ENCODE peak calls at places on chromosomes 16 and 17, in ten cellular contexts. A is activated B cell treated with CpG ODN at 0.5 μM for 24 hours, W is body of pancreas, X is HFFc6, D is breast epithelium, L is dorsolateral prefrontal cortex, K is left ventricle myocardium inferior, Z is IMR-90, C is progenitor cell of endocrine pancreas, T is GM12865. J is an unnamed sample.

GRCh38 chr17:46176975-46177374 is 16.3 kb downstream of the KANSL1 start:
- DNase-seq in D (no peak), L (no peak), K (no peak), T (no peak), X (no peak), Z (no peak), A (no peak), C (no peak), W (no peak), J (no peak)

GRCh38 chr16:71564377-71564967 is 12.4 kb downstream of the TAT start:
- DNase-seq in L (no peak), Z (no peak), T (peak), X (no peak), A (no peak), K (no peak), W (no peak), D (no peak), C (no peak), J (peak)

GRCh38 chr17:14352139-14352538 is 51.3 kb downstream of the HS3ST3B1 start:
- DNase-seq in A (no peak), K (no peak), C (no peak), X (no peak), D (no peak), Z (no peak), W (no peak), T (no peak), L (no peak), J (peak)

GRCh38 chr17:42553866-42554249 is 1.1 kb downstream of the HSD17B1 start:
- DNase-seq in T (no peak), D (no peak), L (no peak), C (no peak), K (no peak), W (no peak), Z (no peak), A (no peak), X (no peak), J (no peak)

GRCh38 chr17:48500435-48501426 is 30.1 kb downstream of the HOXB1 start:
- DNase-seq in A (no peak), D (no peak), Z (peak), K (no peak), W (no peak), T (peak), X (no peak), L (no peak), C (no peak), J (no peak)

GRCh38 chr17:21394265-21394664 is 18.1 kb downstream of the KCNJ12 start:
- DNase-seq in X (peak), W (no peak), A (no peak), L (no peak), T (no peak), K (no peak), C (no peak), Z (peak), D (no peak), J (no peak)

GRCh38 chr17:73824321-73824720 is 180.1 kb upstream of the SDK2 start:
- DNase-seq in D (no peak), T (no peak), C (no peak), L (no peak), Z (no peak), A (no peak), X (no peak), W (no peak), K (no peak), J (no peak)

GRCh38 chr17:21462259-21462658 is 86.1 kb downstream of the KCNJ12 start:
- DNase-seq in A (no peak), W (no peak), L (no peak), C (no peak), T (no peak), Z (no peak), X (no peak), D (no peak), K (no peak), J (no peak)

GRCh38 chr17:7445011-7445927 is at the start of gene CHRNB1:
- DNase-seq in A (peak), W (peak), L (no peak), C (peak), Z (peak), K (peak), X (no peak), D (no peak), T (peak), J (peak)

GRCh38 chr16:49489686-49490320 is 116.2 kb downstream of the C16orf78 start:
- DNase-seq in L (no peak), A (peak), Z (no peak), W (no peak), K (no peak), T (no peak), C (no peak), X (no peak), D (no peak), J (no peak)

GRCh38 chr17:76953926-76954325 is 85.7 kb downstream of the MGAT5B start:
- DNase-seq in W (no peak), X (no peak), C (no peak), Z (no peak), T (no peak), L (no peak), A (no peak), K (no peak), D (no peak), J (no peak)

GRCh38 chr17:5584383-5584951 is at the start of gene NLRP1:
- DNase-seq in L (no peak), T (peak), W (peak), A (peak), D (peak), Z (peak), C (no peak), X (peak), K (peak), J (peak)

GRCh38 chr16:14436410-14436955 is 193.6 kb downstream of the PARN start:
- DNase-seq in L (no peak), K (no peak), X (no peak), Z (no peak), C (no peak), T (no peak), A (no peak), W (no peak), D (no peak), J (no peak)

GRCh38 chr16:11909653-11910551 is 5.9 kb downstream of the GSPT1 start:
- DNase-seq in Z (peak), C (no peak), X (peak), A (no peak), T (no peak), W (no peak), D (no peak), L (no peak), K (no peak), J (no peak)

GRCh38 chr17:60154616-60155426 is 5.0 kb downstream of the CA4 start:
- DNase-seq in K (no peak), D (no peak), L (peak), T (no peak), A (no peak), W (no peak), C (no peak), X (peak), Z (peak), J (peak)

GRCh38 chr17:79811036-79811887 is 14.4 kb upstream of the CBX8 start:
- DNase-seq in T (peak), K (no peak), Z (no peak), C (peak), A (no peak), X (no peak), D (no peak), W (no peak), L (no peak), J (no peak)

GRCh38 chr16:60166111-60166510 is 1432.0 kb upstream of the GOT2 start:
- DNase-seq in C (no peak), A (no peak), Z (no peak), K (no peak), X (no peak), T (no peak), W (no peak), D (no peak), L (no peak), J (no peak)

GRCh38 chr17:20926532-20926931 is 116.3 kb downstream of the USP22 start:
- DNase-seq in D (no peak), K (no peak), W (no peak), A (no peak), X (peak), L (no peak), C (no peak), Z (peak), T (no peak), J (no peak)

GRCh38 chr17:73349138-73349537 is 37.3 kb upstream of the CDC42EP4 start:
- DNase-seq in A (no peak), K (no peak), C (no peak), Z (no peak), L (no peak), T (no peak), X (no peak), W (no peak), D (no peak), J (no peak)

DNA sequence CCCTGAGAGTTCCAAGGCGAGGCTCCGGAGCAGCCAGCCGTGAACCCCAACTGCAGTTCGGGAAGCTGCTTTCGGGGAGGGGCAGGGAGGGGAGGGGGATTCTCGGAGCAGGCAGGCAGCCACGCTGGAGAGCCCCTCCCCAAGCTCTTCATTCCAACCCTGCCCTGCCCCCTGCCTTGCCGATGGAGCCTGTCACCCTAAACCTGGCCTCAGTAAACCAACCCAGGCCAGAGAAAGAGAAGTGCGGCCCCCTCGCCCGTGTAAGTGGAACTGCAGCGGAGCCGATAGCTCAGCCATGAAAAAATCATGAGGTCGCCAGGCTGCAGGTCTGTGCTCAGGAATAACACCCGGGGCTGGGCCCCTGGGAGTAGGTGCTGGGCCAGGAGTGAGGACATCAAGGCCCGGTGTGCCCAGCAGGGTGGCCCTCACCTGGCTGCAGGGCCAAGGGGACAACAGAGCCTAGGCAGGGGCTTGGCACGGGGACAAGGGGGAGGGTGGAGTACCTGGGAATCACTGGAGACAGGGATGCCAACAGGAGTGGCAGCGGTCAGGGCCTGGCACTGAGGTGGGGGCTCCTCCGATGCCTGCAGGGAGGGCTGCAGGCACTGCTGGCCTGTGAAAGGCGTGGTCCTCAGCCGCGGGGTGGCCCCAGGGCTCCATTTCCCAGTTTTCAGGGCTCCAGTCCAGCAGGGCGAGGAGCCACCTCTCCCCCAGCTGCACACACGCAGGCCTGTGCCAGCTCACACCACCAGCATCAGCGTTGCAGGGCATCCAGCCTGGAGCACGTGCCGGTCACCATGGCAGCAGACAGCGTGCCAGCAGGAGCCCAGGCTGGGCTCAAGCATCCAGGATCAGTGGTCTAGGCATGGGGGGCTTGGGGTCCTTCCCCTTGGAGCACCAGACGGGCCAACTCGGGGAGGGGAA is 4.8 kb upstream of the FSCN2 start:
- DNase-seq in W (no peak), T (peak), Z (peak), L (no peak), K (no peak), A (no peak), C (peak), X (peak), D (no peak), J (peak)
- TF ChIP-seq CTCF in W (no peak), T (peak), Z (peak), L (no peak), K (no peak), A (no peak), C (peak), X (peak), D (no peak), J (peak)

GRCh38 chr16:31072540-31073072 is 1.4 kb downstream of the ZNF668 start:
- DNase-seq in C (no peak), K (no peak), L (peak), A (no peak), D (no peak), W (no peak), Z (peak), X (peak), T (peak), J (no peak)
- TF ChIP-seq CTCF in C (no peak), K (no peak), L (no peak), A (no peak), D (no peak), W (no peak), Z (no peak), X (peak), T (no peak), J (no peak)

GRCh38 chr16:68479271-68479670 is 31.0 kb upstream of the SMPD3 start:
- DNase-seq in A (no peak), T (no peak), D (no peak), Z (no peak), X (no peak), C (no peak), K (no peak), W (no peak), L (no peak), J (no peak)

GRCh38 chr16:68480084-68480995 is 32.0 kb upstream of the SMPD3 start:
- DNase-seq in L (no peak), Z (no peak), X (no peak), D (no peak), T (no peak), K (no peak), A (no peak), W (no peak), C (no peak), J (no peak)

GRCh38 chr16:68486671-68487495 is 38.6 kb upstream of the SMPD3 start:
- DNase-seq in W (no peak), X (no peak), A (no peak), T (no peak), D (no peak), K (no peak), L (no peak), C (no peak), Z (no peak), J (no peak)

GRCh38 chr16:68478526-68479249 is 30.4 kb upstream of the SMPD3 start:
- DNase-seq in Z (no peak), D (no peak), K (no peak), L (no peak), T (no peak), C (no peak), A (no peak), W (no peak), X (no peak), J (no peak)

GRCh38 chr16:68481636-68482035 is 33.3 kb upstream of the SMPD3 start:
- DNase-seq in L (no peak), W (no peak), X (no peak), A (no peak), D (no peak), Z (no peak), K (no peak), C (no peak), T (no peak), J (no peak)
- TF ChIP-seq CTCF in L (no peak), W (no peak), X (no peak), A (no peak), D (no peak), Z (no peak), K (no peak), C (no peak), T (no peak), J (no peak)

GRCh38 chr17:39566092-39566491 is 41.6 kb downstream of the NEUROD2 start:
- DNase-seq in C (no peak), K (no peak), W (no peak), A (no peak), T (no peak), L (no peak), X (no peak), D (no peak), Z (no peak), J (no peak)

GRCh38 chr17:39568710-39569109 is 39.0 kb downstream of the NEUROD2 start:
- DNase-seq in K (no peak), D (no peak), A (no peak), C (no peak), Z (no peak), T (no peak), W (no peak), X (no peak), L (no peak), J (no peak)

GRCh38 chr17:39563476-39563875 is 44.2 kb downstream of the NEUROD2 start:
- DNase-seq in A (no peak), K (no peak), C (no peak), Z (no peak), D (no peak), X (no peak), W (no peak), L (peak), T (no peak), J (no peak)

GRCh38 chr17:39564201-39564828 is 43.4 kb downstream of the NEUROD2 start:
- DNase-seq in X (no peak), C (no peak), L (no peak), A (no peak), T (no peak), D (no peak), K (no peak), W (no peak), Z (no peak), J (no peak)
- TF ChIP-seq CTCF in X (no peak), C (no peak), L (no peak), A (no peak), T (no peak), D (no peak), K (no peak), W (no peak), Z (no peak), J (no peak)

GRCh38 chr17:33776903-33777302 is 478.2 kb upstream of the CCL2 start:
- DNase-seq in X (no peak), T (no peak), D (no peak), C (no peak), W (peak), A (no peak), L (no peak), K (no peak), Z (no peak), J (no peak)

GRCh38 chr17:33777674-33778073 is 477.4 kb upstream of the CCL2 start:
- DNase-seq in A (no peak), C (no peak), D (no peak), T (no peak), Z (no peak), L (no peak), W (no peak), K (no peak), X (no peak), J (no peak)

GRCh38 chr17:33778505-33779398 is 476.3 kb upstream of the CCL2 start:
- DNase-seq in X (peak), D (no peak), W (peak), K (peak), T (peak), Z (peak), A (no peak), C (peak), L (peak), J (no peak)

GRCh38 chr17:33785281-33785680 is 469.8 kb upstream of the CCL2 start:
- DNase-seq in T (no peak), K (no peak), C (no peak), L (no peak), W (no peak), A (no peak), Z (no peak), D (no peak), X (no peak), J (no peak)

GRCh38 chr17:33779399-33779697 is 475.7 kb upstream of the CCL2 start:
- DNase-seq in Z (no peak), D (no peak), C (no peak), W (no peak), A (no peak), X (no peak), T (no peak), L (no peak), K (no peak), J (no peak)
- TF ChIP-seq CTCF in Z (no peak), D (no peak), C (no peak), W (no peak), A (no peak), X (peak), T (no peak), L (peak), K (no peak), J (peak)

GRCh38 chr16:3797473-3797872 is 80.1 kb upstream of the TRAP1 start:
- DNase-seq in D (no peak), A (no peak), W (no peak), L (no peak), X (no peak), T (peak), Z (no peak), C (no peak), K (no peak), J (no peak)

GRCh38 chr16:3792472-3793012 is 75.2 kb upstream of the TRAP1 start:
- DNase-seq in K (no peak), D (no peak), A (no peak), Z (no peak), T (no peak), X (no peak), W (no peak), C (no peak), L (no peak), J (no peak)

GRCh38 chr16:3789375-3790067 is 72.2 kb upstream of the TRAP1 start:
- DNase-seq in Z (no peak), C (no peak), X (no peak), K (no peak), A (no peak), T (peak), W (no peak), D (no peak), L (no peak), J (no peak)

GRCh38 chr16:3791701-3792100 is 74.4 kb upstream of the TRAP1 start:
- DNase-seq in K (no peak), T (no peak), W (no peak), Z (no peak), X (no peak), L (no peak), D (no peak), C (no peak), A (no peak), J (no peak)

DNA sequence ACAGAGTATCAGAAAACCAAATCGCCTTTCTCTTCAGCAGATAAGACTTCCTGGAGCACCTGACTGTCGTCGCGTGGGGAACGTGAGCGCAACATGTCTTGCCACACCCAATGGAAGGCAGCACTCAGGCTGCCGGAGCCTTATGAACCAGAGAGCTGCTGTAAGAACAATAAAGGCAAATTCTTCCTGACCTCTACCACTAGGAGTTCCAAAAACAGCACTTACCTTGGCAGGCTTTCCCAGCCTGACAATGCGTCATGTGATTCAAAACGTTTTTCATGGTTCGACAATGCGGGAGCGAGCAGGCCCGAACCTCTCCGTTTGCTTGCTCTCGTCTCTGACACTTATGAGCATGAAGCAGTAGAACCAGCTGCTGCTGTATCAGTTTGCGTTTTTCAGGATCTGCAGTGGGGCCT is 75.8 kb upstream of the TRAP1 start:
- DNase-seq in W (no peak), A (no peak), K (peak), Z (no peak), X (no peak), L (peak), C (no peak), T (no peak), D (no peak), J (no peak)
- TF ChIP-seq CTCF in W (no peak), A (no peak), K (peak), Z (no peak), X (no peak), L (no peak), C (no peak), T (no peak), D (no peak), J (no peak)

DNA sequence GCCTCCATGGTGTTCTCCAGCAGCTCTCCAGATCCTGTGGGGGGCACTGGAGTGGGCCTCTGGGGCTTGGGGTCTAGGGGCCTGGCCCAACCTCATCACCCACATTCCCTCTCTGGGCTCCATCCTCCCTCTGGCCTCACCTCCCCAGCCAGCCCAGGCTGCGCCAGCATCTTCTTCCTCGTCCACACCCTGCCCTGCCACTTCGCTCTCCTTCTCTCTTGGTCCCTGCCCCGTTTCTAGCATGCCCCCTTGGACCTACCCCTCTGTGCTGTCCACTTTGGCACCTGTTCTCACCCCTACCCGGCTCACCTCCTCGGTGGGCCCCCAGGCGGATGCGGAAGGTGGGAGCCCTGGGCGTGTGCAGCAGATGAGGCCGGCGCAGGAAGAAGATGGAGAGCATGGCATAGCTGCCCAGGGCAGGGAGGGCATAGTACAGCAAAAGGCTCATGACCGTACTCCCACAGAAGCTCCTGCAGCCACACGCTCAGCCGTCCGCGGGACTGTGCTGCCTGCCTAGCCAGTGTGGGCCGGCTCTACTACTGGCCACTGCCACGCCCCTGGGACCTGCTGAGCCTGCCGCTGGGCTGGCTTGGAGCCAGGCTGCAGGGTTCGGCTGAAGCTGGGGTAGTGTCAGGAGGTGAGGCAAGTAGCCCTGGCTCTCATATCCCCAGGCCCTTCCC is at the start of gene GDPD3:
- DNase-seq in C (no peak), L (no peak), T (no peak), D (no peak), X (no peak), Z (no peak), A (no peak), W (no peak), K (peak), J (no peak)
- TF ChIP-seq CTCF in C (no peak), L (peak), T (no peak), D (no peak), X (no peak), Z (no peak), A (no peak), W (no peak), K (no peak), J (peak)

J was measured in CD14-positive monocyte.